ENCODE peak calls at places on chromosomes 12 and 14, in seven cellular contexts. One of them, this sample, is unnamed.

GRCh38 chr12:14239350-14239934 is 126.0 kb upstream of the ATF7IP start:
- DNase-seq in tibial nerve: no peak
- DNase-seq in fibroblast of pulmonary artery: peak
- DNase-seq in heart right ventricle: peak
- DNase-seq in BJ: no peak
- DNase-seq in SK-N-SH: peak
- DNase-seq in ovary: no peak
- DNase-seq in this sample: peak

GRCh38 chr14:73467377-73467776 is 9.0 kb upstream of the NUMB start:
- DNase-seq in tibial nerve: no peak
- DNase-seq in fibroblast of pulmonary artery: peak
- DNase-seq in heart right ventricle: no peak
- DNase-seq in BJ: no peak
- DNase-seq in SK-N-SH: no peak
- DNase-seq in ovary: no peak
- DNase-seq in this sample: no peak

GRCh38 chr14:24332094-24332983 is 2.5 kb downstream of the ADCY4 start:
- DNase-seq in tibial nerve: no peak
- DNase-seq in fibroblast of pulmonary artery: peak
- DNase-seq in heart right ventricle: peak
- DNase-seq in BJ: no peak
- DNase-seq in SK-N-SH: peak
- DNase-seq in ovary: peak
- DNase-seq in this sample: peak

GRCh38 chr14:76326918-76327689 is 48.8 kb upstream of the ESRRB start:
- DNase-seq in tibial nerve: no peak
- DNase-seq in fibroblast of pulmonary artery: no peak
- DNase-seq in heart right ventricle: no peak
- DNase-seq in BJ: no peak
- DNase-seq in SK-N-SH: no peak
- DNase-seq in ovary: no peak
- DNase-seq in this sample: no peak

GRCh38 chr14:91509083-91509877 is 830 bp downstream of the PPP4R3A start:
- DNase-seq in tibial nerve: no peak
- DNase-seq in fibroblast of pulmonary artery: no peak
- DNase-seq in heart right ventricle: peak
- DNase-seq in BJ: no peak
- DNase-seq in SK-N-SH: peak
- DNase-seq in ovary: peak
- DNase-seq in this sample: peak

GRCh38 chr12:123723765-123724164 is 11.6 kb downstream of the ATP6V0A2 start:
- DNase-seq in tibial nerve: no peak
- DNase-seq in fibroblast of pulmonary artery: no peak
- DNase-seq in heart right ventricle: no peak
- DNase-seq in BJ: no peak
- DNase-seq in SK-N-SH: no peak
- DNase-seq in ovary: no peak
- DNase-seq in this sample: no peak

GRCh38 chr12:41856228-41856627 is 288.4 kb downstream of the GXYLT1 start:
- DNase-seq in tibial nerve: no peak
- DNase-seq in fibroblast of pulmonary artery: no peak
- DNase-seq in heart right ventricle: no peak
- DNase-seq in BJ: no peak
- DNase-seq in SK-N-SH: no peak
- DNase-seq in ovary: no peak
- DNase-seq in this sample: no peak

GRCh38 chr14:100896369-100897060 is 7.0 kb downstream of the RTL1 start:
- DNase-seq in tibial nerve: no peak
- DNase-seq in fibroblast of pulmonary artery: no peak
- DNase-seq in heart right ventricle: no peak
- DNase-seq in BJ: no peak
- DNase-seq in SK-N-SH: peak
- DNase-seq in ovary: no peak
- DNase-seq in this sample: no peak

GRCh38 chr12:14129601-14130178 is 148.3 kb upstream of the GRIN2B start:
- DNase-seq in tibial nerve: no peak
- DNase-seq in fibroblast of pulmonary artery: no peak
- DNase-seq in heart right ventricle: no peak
- DNase-seq in BJ: no peak
- DNase-seq in SK-N-SH: no peak
- DNase-seq in ovary: no peak
- DNase-seq in this sample: no peak

GRCh38 chr12:77133566-77133965 is 68.2 kb upstream of the E2F7 start:
- DNase-seq in tibial nerve: no peak
- DNase-seq in fibroblast of pulmonary artery: peak
- DNase-seq in heart right ventricle: peak
- DNase-seq in BJ: no peak
- DNase-seq in SK-N-SH: no peak
- DNase-seq in ovary: peak
- DNase-seq in this sample: peak

GRCh38 chr12:85509857-85510256 is 229.8 kb downstream of the ALX1 start:
- DNase-seq in tibial nerve: no peak
- DNase-seq in fibroblast of pulmonary artery: no peak
- DNase-seq in heart right ventricle: no peak
- DNase-seq in BJ: no peak
- DNase-seq in SK-N-SH: no peak
- DNase-seq in ovary: no peak
- DNase-seq in this sample: no peak

GRCh38 chr14:99728981-99729451 is 44.9 kb downstream of the CYP46A1 start:
- DNase-seq in tibial nerve: no peak
- DNase-seq in fibroblast of pulmonary artery: no peak
- DNase-seq in heart right ventricle: no peak
- DNase-seq in BJ: no peak
- DNase-seq in SK-N-SH: no peak
- DNase-seq in ovary: peak
- DNase-seq in this sample: no peak

GRCh38 chr14:92481386-92481785 is 32.2 kb upstream of the RIN3 start:
- DNase-seq in tibial nerve: no peak
- DNase-seq in fibroblast of pulmonary artery: peak
- DNase-seq in heart right ventricle: no peak
- DNase-seq in BJ: no peak
- DNase-seq in SK-N-SH: no peak
- DNase-seq in ovary: no peak
- DNase-seq in this sample: peak

DNA sequence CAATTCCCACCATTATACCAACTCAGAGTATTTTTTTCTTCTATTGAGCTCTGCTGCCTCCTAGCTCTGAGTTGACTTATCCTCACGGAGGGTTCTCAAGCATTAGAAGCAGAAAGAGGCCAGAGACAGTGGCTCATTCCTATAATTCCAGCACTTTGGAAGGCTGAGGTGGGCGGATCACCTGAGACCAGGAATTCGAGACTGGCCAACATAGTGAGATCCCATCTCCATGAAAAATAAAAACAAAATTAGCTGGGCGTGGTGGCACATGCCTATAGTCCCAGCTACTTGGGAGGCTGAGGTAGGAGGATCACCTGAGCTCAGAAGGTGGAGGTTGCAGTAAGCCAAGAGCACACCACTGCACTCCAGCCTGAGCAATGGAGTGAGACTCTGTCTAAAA is 21.0 kb downstream of the HPD start:
- DNase-seq in tibial nerve: no peak
- DNase-seq in fibroblast of pulmonary artery: peak
- DNase-seq in heart right ventricle: no peak
- DNase-seq in BJ: no peak
- DNase-seq in SK-N-SH: no peak
- DNase-seq in ovary: no peak
- DNase-seq in this sample: no peak
- TF ChIP-seq CTCF in tibial nerve: no peak
- TF ChIP-seq CTCF in fibroblast of pulmonary artery: peak
- TF ChIP-seq CTCF in heart right ventricle: no peak
- TF ChIP-seq CTCF in BJ: no peak
- TF ChIP-seq CTCF in SK-N-SH: no peak
- TF ChIP-seq CTCF in ovary: no peak
- TF ChIP-seq CTCF in this sample: peak

GRCh38 chr12:32532951-32533350 is 133.6 kb downstream of the FGD4 start:
- DNase-seq in tibial nerve: no peak
- DNase-seq in fibroblast of pulmonary artery: no peak
- DNase-seq in heart right ventricle: no peak
- DNase-seq in BJ: no peak
- DNase-seq in SK-N-SH: no peak
- DNase-seq in ovary: no peak
- DNase-seq in this sample: no peak

GRCh38 chr12:32535260-32535999 is 136.1 kb downstream of the FGD4 start:
- DNase-seq in tibial nerve: peak
- DNase-seq in fibroblast of pulmonary artery: peak
- DNase-seq in heart right ventricle: peak
- DNase-seq in BJ: no peak
- DNase-seq in SK-N-SH: peak
- DNase-seq in ovary: peak
- DNase-seq in this sample: peak

GRCh38 chr12:32536000-32536345 is 136.6 kb downstream of the FGD4 start:
- DNase-seq in tibial nerve: no peak
- DNase-seq in fibroblast of pulmonary artery: no peak
- DNase-seq in heart right ventricle: no peak
- DNase-seq in BJ: no peak
- DNase-seq in SK-N-SH: no peak
- DNase-seq in ovary: no peak
- DNase-seq in this sample: no peak

GRCh38 chr12:32533971-32534590 is 134.7 kb downstream of the FGD4 start:
- DNase-seq in tibial nerve: peak
- DNase-seq in fibroblast of pulmonary artery: peak
- DNase-seq in heart right ventricle: peak
- DNase-seq in BJ: peak
- DNase-seq in SK-N-SH: peak
- DNase-seq in ovary: no peak
- DNase-seq in this sample: peak

DNA sequence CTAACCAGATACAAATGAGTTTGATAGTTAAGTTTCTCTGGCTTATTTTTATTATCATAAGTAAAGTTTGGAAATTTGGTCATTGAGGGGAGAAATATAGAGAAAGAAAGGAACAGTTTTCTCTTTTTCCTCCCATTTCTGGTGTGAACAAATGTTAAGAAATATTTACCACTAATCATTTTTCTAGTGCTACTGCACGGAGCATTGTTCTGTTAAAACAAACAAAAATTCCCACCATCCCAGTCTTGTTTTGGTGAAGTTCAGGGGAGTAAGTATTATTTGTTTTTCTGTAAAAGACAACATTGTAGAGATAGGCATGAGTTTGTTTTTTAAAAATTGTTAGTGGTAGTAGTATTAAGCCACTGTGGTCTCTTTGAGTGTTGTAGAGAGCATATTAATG is 135.3 kb downstream of the FGD4 start:
- DNase-seq in tibial nerve: no peak
- DNase-seq in fibroblast of pulmonary artery: no peak
- DNase-seq in heart right ventricle: no peak
- DNase-seq in BJ: no peak
- DNase-seq in SK-N-SH: no peak
- DNase-seq in ovary: no peak
- DNase-seq in this sample: peak
- H3K4me3 ChIP-seq in tibial nerve: peak
- H3K4me3 ChIP-seq in fibroblast of pulmonary artery: peak
- H3K4me3 ChIP-seq in heart right ventricle: peak
- H3K4me3 ChIP-seq in BJ: peak
- H3K4me3 ChIP-seq in SK-N-SH: peak
- H3K4me3 ChIP-seq in ovary: peak
- H3K4me3 ChIP-seq in this sample: peak

GRCh38 chr12:20367731-20368652 is at the start of gene PDE3A:
- DNase-seq in tibial nerve: peak
- DNase-seq in fibroblast of pulmonary artery: peak
- DNase-seq in heart right ventricle: peak
- DNase-seq in BJ: no peak
- DNase-seq in SK-N-SH: peak
- DNase-seq in ovary: peak
- DNase-seq in this sample: peak
- TF ChIP-seq CTCF in tibial nerve: no peak
- TF ChIP-seq CTCF in fibroblast of pulmonary artery: peak
- TF ChIP-seq CTCF in heart right ventricle: no peak
- TF ChIP-seq CTCF in BJ: peak
- TF ChIP-seq CTCF in SK-N-SH: peak
- TF ChIP-seq CTCF in ovary: no peak
- TF ChIP-seq CTCF in this sample: peak

GRCh38 chr12:96387981-96388380 is 12.3 kb downstream of the CDK17 start:
- DNase-seq in tibial nerve: no peak
- DNase-seq in fibroblast of pulmonary artery: no peak
- DNase-seq in heart right ventricle: no peak
- DNase-seq in BJ: no peak
- DNase-seq in SK-N-SH: no peak
- DNase-seq in ovary: no peak
- DNase-seq in this sample: no peak

GRCh38 chr12:96386794-96387193 is 13.4 kb downstream of the CDK17 start:
- DNase-seq in tibial nerve: no peak
- DNase-seq in fibroblast of pulmonary artery: no peak
- DNase-seq in heart right ventricle: no peak
- DNase-seq in BJ: no peak
- DNase-seq in SK-N-SH: no peak
- DNase-seq in ovary: no peak
- DNase-seq in this sample: no peak

GRCh38 chr12:96383371-96383770 is 16.9 kb downstream of the CDK17 start:
- DNase-seq in tibial nerve: no peak
- DNase-seq in fibroblast of pulmonary artery: no peak
- DNase-seq in heart right ventricle: no peak
- DNase-seq in BJ: no peak
- DNase-seq in SK-N-SH: no peak
- DNase-seq in ovary: no peak
- DNase-seq in this sample: no peak

GRCh38 chr12:96378319-96378718 is 21.9 kb downstream of the CDK17 start:
- DNase-seq in tibial nerve: no peak
- DNase-seq in fibroblast of pulmonary artery: no peak
- DNase-seq in heart right ventricle: no peak
- DNase-seq in BJ: no peak
- DNase-seq in SK-N-SH: no peak
- DNase-seq in ovary: no peak
- DNase-seq in this sample: no peak

GRCh38 chr12:96383991-96384390 is 16.2 kb downstream of the CDK17 start:
- DNase-seq in tibial nerve: no peak
- DNase-seq in fibroblast of pulmonary artery: peak
- DNase-seq in heart right ventricle: no peak
- DNase-seq in BJ: no peak
- DNase-seq in SK-N-SH: no peak
- DNase-seq in ovary: no peak
- DNase-seq in this sample: peak
- H3K4me3 ChIP-seq in tibial nerve: no peak
- H3K4me3 ChIP-seq in fibroblast of pulmonary artery: no peak
- H3K4me3 ChIP-seq in heart right ventricle: no peak
- H3K4me3 ChIP-seq in BJ: no peak
- H3K4me3 ChIP-seq in SK-N-SH: no peak
- H3K4me3 ChIP-seq in ovary: no peak
- H3K4me3 ChIP-seq in this sample: peak

GRCh38 chr14:94816113-94816512 is 46.2 kb upstream of the GSC start:
- DNase-seq in tibial nerve: no peak
- DNase-seq in fibroblast of pulmonary artery: no peak
- DNase-seq in heart right ventricle: no peak
- DNase-seq in BJ: no peak
- DNase-seq in SK-N-SH: no peak
- DNase-seq in ovary: no peak
- DNase-seq in this sample: no peak
- TF ChIP-seq CTCF in tibial nerve: no peak
- TF ChIP-seq CTCF in fibroblast of pulmonary artery: no peak
- TF ChIP-seq CTCF in heart right ventricle: no peak
- TF ChIP-seq CTCF in BJ: no peak
- TF ChIP-seq CTCF in SK-N-SH: no peak
- TF ChIP-seq CTCF in ovary: no peak
- TF ChIP-seq CTCF in this sample: no peak